ENCODE peak calls at places on chromosomes 3 and 15, in four cellular contexts. L, X, S and Q are unnamed samples.

GRCh38 chr3:108406661-108407206 is 103.7 kb downstream of the MYH15 start:
- DNase-seq in L (no peak), X (peak; percentile 83), S (peak; percentile 53), Q (no peak)

GRCh38 chr3:71168043-71168720 is 415.3 kb downstream of the FOXP1 start:
- DNase-seq in L (no peak), X (peak; percentile 76), S (no peak), Q (no peak)

GRCh38 chr3:27594096-27594690 is 110.0 kb upstream of the SLC4A7 start:
- DNase-seq in L (no peak), X (peak; percentile 22), S (no peak), Q (no peak)

GRCh38 chr3:169710619-169711018 is 47.1 kb upstream of the MECOM start:
- DNase-seq in L (no peak), X (peak; percentile 41), S (no peak), Q (no peak)

GRCh38 chr3:111282024-111282423 is 210.4 kb downstream of the NECTIN3 start:
- DNase-seq in L (no peak), X (no peak), S (no peak), Q (no peak)

GRCh38 chr3:171262431-171262830 is 197.8 kb downstream of the TNIK start:
- DNase-seq in L (no peak), X (no peak), S (no peak), Q (no peak)

GRCh38 chr15:64009798-64010241 is 36.5 kb downstream of the DAPK2 start:
- DNase-seq in L (no peak), X (peak; percentile 52), S (no peak), Q (no peak)

GRCh38 chr15:65981837-65982696 is 112.8 kb downstream of the RAB11A start:
- DNase-seq in L (no peak), X (no peak), S (peak; percentile 65), Q (peak; percentile 70)

GRCh38 chr3:187974857-187975257 is 179.1 kb upstream of the LPP start:
- DNase-seq in L (no peak), X (no peak), S (no peak), Q (no peak)

GRCh38 chr15:70038730-70039392 is 58.9 kb downstream of the TLE3 start:
- DNase-seq in L (no peak), X (no peak), S (no peak), Q (no peak)

GRCh38 chr3:79139395-79140060 is 628.3 kb downstream of the ROBO1 start:
- DNase-seq in L (no peak), X (peak; percentile 88), S (no peak), Q (no peak)

GRCh38 chr3:45994661-45995369 is 809 bp downstream of the FYCO1 start:
- DNase-seq in L (no peak), X (peak; percentile 25), S (no peak), Q (no peak)

DNA sequence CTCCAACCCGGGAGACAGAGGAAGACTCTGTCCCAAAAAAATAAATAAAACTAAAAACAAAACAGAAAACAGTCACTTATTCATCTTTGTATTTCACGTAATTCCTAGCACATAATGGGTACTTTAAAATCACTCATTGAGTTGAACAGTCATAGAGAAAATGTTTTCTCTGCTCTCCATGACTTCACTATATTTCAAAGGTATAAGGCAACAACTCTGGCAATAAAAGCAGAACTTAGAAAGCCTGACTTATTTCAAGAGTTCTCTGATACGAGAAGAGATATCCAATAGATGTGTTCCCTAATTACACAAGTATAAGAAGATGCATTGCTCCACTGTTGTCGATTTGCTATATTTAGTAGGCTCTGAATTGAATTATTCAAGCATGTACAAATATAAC is 48.1 kb downstream of the PEAK1 start:
- DNase-seq in L (no peak), X (no peak), S (no peak), Q (no peak)
- TF ChIP-seq CTCF in L (no peak), X (no peak), S (no peak), Q (no peak)

GRCh38 chr3:42581709-42582473 is at the start of gene SEC22C:
- DNase-seq in L (peak; percentile 74), X (peak; percentile 92), S (peak; percentile 98), Q (peak; percentile 98)
- TF ChIP-seq CTCF in L (no peak), X (no peak), S (peak; percentile 13), Q (no peak)

GRCh38 chr15:35522061-35522460 is 23.9 kb downstream of the DPH6 start:
- DNase-seq in L (no peak), X (no peak), S (no peak), Q (no peak)

GRCh38 chr15:35514759-35515158 is 31.2 kb downstream of the DPH6 start:
- DNase-seq in L (no peak), X (peak; percentile 63), S (no peak), Q (no peak)

DNA sequence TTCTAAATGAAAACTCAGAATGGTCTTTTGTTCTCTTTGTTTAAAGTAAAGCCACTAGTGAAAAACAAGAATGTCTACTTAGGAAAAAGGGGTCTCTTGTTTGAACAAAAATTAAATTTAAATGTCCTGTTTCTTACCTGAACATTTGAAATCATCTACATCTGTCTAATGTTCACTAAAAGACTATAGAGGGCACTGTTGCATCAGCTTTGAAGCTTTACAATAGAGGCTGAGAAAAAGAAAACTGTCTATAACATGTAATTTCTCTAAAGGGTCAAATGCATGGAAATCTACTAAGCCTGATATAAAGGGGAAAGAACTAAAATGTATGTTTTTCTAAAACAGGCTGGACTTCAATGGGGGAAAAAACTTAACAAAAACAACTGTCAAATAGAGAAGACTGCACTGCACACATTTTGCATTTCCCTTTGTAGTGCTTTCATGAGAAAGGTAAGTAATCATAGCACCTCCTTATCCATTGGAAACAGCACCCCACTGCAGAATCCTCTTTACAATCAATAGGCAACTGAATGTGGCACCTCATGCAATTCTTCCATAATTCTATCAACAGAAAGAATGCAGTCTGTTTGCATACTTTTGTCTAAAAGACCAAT is 26.3 kb downstream of the DPH6 start:
- DNase-seq in L (no peak), X (peak; percentile 76), S (peak; percentile 72), Q (no peak)
- TF ChIP-seq CTCF in L (no peak), X (peak; percentile 45), S (peak; percentile 62), Q (peak; percentile 64)

DNA sequence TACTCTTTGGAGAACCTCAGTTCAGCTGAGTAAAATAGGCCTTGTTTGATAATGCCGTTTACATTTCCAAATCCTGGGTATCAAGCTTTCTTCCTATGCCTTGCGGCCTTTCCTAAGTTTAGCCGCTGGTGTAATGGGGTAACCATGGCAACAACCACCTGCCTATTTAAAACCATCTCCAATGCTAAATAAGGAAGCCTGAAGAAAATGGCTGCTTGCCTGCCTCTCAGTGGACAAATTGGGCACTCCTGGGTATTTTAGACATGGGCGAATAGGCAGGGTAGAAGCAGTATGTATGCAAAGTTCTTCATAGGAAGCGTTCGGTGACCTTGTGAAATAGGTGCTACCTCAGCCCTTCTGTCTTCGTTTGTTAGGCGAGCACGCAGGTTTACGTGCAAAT is 122.7 kb downstream of the DGKG start:
- DNase-seq in L (no peak), X (peak; percentile 24), S (peak; percentile 79), Q (no peak)
- TF ChIP-seq CTCF in L (no peak), X (no peak), S (no peak), Q (no peak)

GRCh38 chr3:40130721-40131120 is 178.8 kb upstream of the EIF1B start:
- DNase-seq in L (no peak), X (peak; percentile 18), S (no peak), Q (no peak)
- TF ChIP-seq CTCF in L (no peak), X (no peak), S (no peak), Q (no peak)

GRCh38 chr3:173897631-173898030 is 500.1 kb downstream of the NLGN1 start:
- DNase-seq in L (no peak), X (no peak), S (no peak), Q (no peak)
- TF ChIP-seq CTCF in L (no peak), X (no peak), S (no peak), Q (no peak)

GRCh38 chr3:40071683-40072238 is 237.7 kb upstream of the EIF1B start:
- DNase-seq in L (no peak), X (no peak), S (no peak), Q (no peak)

GRCh38 chr3:40078590-40078989 is 230.9 kb upstream of the EIF1B start:
- DNase-seq in L (no peak), X (no peak), S (no peak), Q (no peak)

GRCh38 chr3:40070816-40071215 is 238.7 kb upstream of the EIF1B start:
- DNase-seq in L (no peak), X (no peak), S (no peak), Q (no peak)

GRCh38 chr3:40068647-40069046 is 240.9 kb upstream of the EIF1B start:
- DNase-seq in L (no peak), X (no peak), S (no peak), Q (no peak)

DNA sequence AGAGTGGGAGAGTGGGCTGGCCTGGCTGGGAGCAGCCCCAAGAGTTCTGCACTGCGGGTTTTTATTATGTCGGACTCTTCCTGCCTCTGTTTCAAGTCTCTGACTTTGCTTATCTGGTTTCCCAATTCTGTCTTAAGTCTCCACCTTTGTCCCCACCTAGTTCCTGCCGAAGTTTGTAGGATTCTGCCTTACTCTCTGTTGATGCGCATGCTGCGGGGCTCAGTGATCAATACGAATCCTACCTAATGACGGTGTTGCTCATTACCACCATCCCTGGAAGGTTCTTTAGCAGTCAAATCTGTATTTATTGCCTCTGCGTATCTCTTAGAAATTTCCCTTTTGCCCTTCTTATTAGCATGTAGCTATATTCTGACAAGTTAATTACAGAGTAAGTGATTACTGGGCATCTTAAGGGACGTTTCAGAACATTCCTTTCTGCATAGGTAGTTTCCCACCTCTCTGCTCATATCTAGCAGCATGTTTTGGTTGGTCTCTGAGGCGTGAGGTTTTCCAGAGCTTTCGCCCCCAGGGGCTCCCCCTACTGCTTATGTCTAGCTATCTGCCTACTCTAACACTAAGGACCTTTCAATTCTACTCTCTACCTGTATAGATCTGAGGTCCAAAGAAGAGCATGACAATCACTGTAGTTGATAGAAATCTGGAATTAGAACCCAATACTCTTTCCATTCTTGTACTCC is 236.0 kb upstream of the EIF1B start:
- DNase-seq in L (no peak), X (no peak), S (peak; percentile 22), Q (peak; percentile 19)
- TF ChIP-seq CTCF in L (no peak), X (peak; percentile 19), S (peak; percentile 20), Q (peak; percentile 21)

GRCh38 chr3:148309390-148310035 is 388.2 kb upstream of the AGTR1 start:
- DNase-seq in L (no peak), X (peak; percentile 72), S (peak; percentile 58), Q (peak; percentile 52)
- TF ChIP-seq CTCF in L (no peak), X (peak; percentile 85), S (peak; percentile 88), Q (peak; percentile 72)

GRCh38 chr3:98592345-98592935 is 971 bp downstream of the CPOX start:
- DNase-seq in L (no peak), X (no peak), S (no peak), Q (peak; percentile 1)

GRCh38 chr3:98584563-98584962 is 8.8 kb downstream of the CPOX start:
- DNase-seq in L (no peak), X (no peak), S (peak; percentile 11), Q (no peak)

GRCh38 chr3:98593046-98593936 is at the start of gene CPOX:
- DNase-seq in L (peak; percentile 51), X (peak; percentile 91), S (peak; percentile 84), Q (peak; percentile 86)

GRCh38 chr3:98587654-98588532 is 5.5 kb downstream of the CPOX start:
- DNase-seq in L (no peak), X (no peak), S (no peak), Q (no peak)

GRCh38 chr3:98589331-98589870 is 4.0 kb downstream of the CPOX start:
- DNase-seq in L (no peak), X (no peak), S (no peak), Q (no peak)
- TF ChIP-seq CTCF in L (no peak), X (no peak), S (no peak), Q (no peak)